ENCODE peak calls at places on chromosomes 7 and 10, in six cellular contexts. Z, R, O, L, Q and I are unnamed samples.

GRCh38 chr10:11875183-11875498 is 52.0 kb downstream of the PROSER2 start:
- DNase-seq in Q (no peak), L (peak), Z (no peak), O (no peak), R (no peak), I (no peak)

GRCh38 chr7:96122746-96123145 is 199.2 kb downstream of the SLC25A13 start:
- DNase-seq in Z (no peak), L (no peak), O (no peak), R (no peak), Q (no peak), I (no peak)

GRCh38 chr7:142954680-142955268 is 7.4 kb downstream of the KEL start:
- DNase-seq in Q (peak), L (no peak), Z (no peak), R (peak), O (no peak), I (no peak)

GRCh38 chr7:4037308-4037707 is 644.8 kb upstream of the FOXK1 start:
- DNase-seq in Z (no peak), R (no peak), Q (no peak), L (no peak), O (no peak), I (no peak)

GRCh38 chr10:18401416-18402195 is 249.8 kb downstream of the NSUN6 start:
- DNase-seq in O (no peak), Z (no peak), Q (no peak), R (no peak), L (no peak), I (no peak)

GRCh38 chr10:74932648-74933047 is 106.2 kb downstream of the KAT6B start:
- DNase-seq in Z (peak), Q (no peak), O (no peak), L (no peak), R (no peak), I (no peak)

GRCh38 chr7:151139071-151139521 is 28.4 kb downstream of the GBX1 start:
- DNase-seq in Q (no peak), L (no peak), R (no peak), Z (no peak), O (no peak), I (no peak)

GRCh38 chr10:48614481-48615383 is 9.9 kb upstream of the ARHGAP22 start:
- DNase-seq in Z (no peak), L (peak), R (no peak), O (no peak), Q (no peak), I (no peak)

GRCh38 chr7:117993377-117994003 is 120.2 kb upstream of the CTTNBP2 start:
- DNase-seq in Q (peak), O (peak), L (peak), R (peak), Z (no peak), I (peak)

GRCh38 chr10:129601737-129602136 is 134.7 kb downstream of the MGMT start:
- DNase-seq in Z (no peak), L (no peak), Q (no peak), R (no peak), O (no peak), I (no peak)

GRCh38 chr10:78742730-78743615 is 325.8 kb upstream of the ZMIZ1 start:
- DNase-seq in R (peak), O (no peak), Q (peak), L (peak), Z (peak), I (no peak)

GRCh38 chr7:5694221-5694754 is 87.2 kb downstream of the RNF216 start:
- DNase-seq in Z (no peak), L (peak), Q (no peak), R (no peak), O (no peak), I (no peak)

GRCh38 chr10:33746878-33747277 is 412.4 kb upstream of the NRP1 start:
- DNase-seq in Q (no peak), O (no peak), R (no peak), L (peak), Z (no peak), I (no peak)

GRCh38 chr10:95295031-95295755 is 4.4 kb upstream of the PDLIM1 start:
- DNase-seq in Z (peak), R (peak), O (peak), L (peak), Q (peak), I (peak)

GRCh38 chr7:90587766-90588165 is 8.4 kb upstream of the CDK14 start:
- DNase-seq in O (no peak), L (no peak), Q (no peak), Z (no peak), R (no peak), I (no peak)

GRCh38 chr10:132363921-132364593 is 32.1 kb downstream of the LRRC27 start:
- DNase-seq in L (no peak), R (peak), Z (no peak), O (no peak), Q (no peak), I (no peak)

GRCh38 chr7:46589282-46589681 is 668.2 kb upstream of the IGFBP3 start:
- DNase-seq in Q (no peak), L (peak), R (no peak), Z (no peak), O (no peak), I (no peak)

GRCh38 chr10:32350811-32351342 is 3.9 kb upstream of the EPC1 start:
- DNase-seq in Q (peak), Z (no peak), L (no peak), O (no peak), R (peak), I (no peak)

GRCh38 chr7:129438839-129439640 is 4.8 kb downstream of the STRIP2 start:
- DNase-seq in R (peak), L (peak), O (no peak), Z (no peak), Q (no peak), I (peak)
- TF ChIP-seq CTCF in R (no peak), L (no peak), O (no peak), Z (no peak), Q (no peak), I (no peak)

GRCh38 chr10:59720377-59720776 is 10.7 kb upstream of the SLC16A9 start:
- DNase-seq in Q (no peak), Z (no peak), O (no peak), R (no peak), L (no peak), I (no peak)

GRCh38 chr10:59718246-59718645 is 8.6 kb upstream of the SLC16A9 start:
- DNase-seq in Z (no peak), R (no peak), O (no peak), L (no peak), Q (no peak), I (no peak)

GRCh38 chr10:59724098-59724938 is 14.7 kb upstream of the SLC16A9 start:
- DNase-seq in L (no peak), O (no peak), Z (no peak), Q (no peak), R (no peak), I (no peak)

GRCh38 chr10:59719374-59719773 is 9.7 kb upstream of the SLC16A9 start:
- DNase-seq in O (no peak), Z (no peak), L (no peak), Q (no peak), R (no peak), I (no peak)
- TF ChIP-seq CTCF in O (peak), Z (no peak), L (no peak), Q (peak), R (peak), I (no peak)

DNA sequence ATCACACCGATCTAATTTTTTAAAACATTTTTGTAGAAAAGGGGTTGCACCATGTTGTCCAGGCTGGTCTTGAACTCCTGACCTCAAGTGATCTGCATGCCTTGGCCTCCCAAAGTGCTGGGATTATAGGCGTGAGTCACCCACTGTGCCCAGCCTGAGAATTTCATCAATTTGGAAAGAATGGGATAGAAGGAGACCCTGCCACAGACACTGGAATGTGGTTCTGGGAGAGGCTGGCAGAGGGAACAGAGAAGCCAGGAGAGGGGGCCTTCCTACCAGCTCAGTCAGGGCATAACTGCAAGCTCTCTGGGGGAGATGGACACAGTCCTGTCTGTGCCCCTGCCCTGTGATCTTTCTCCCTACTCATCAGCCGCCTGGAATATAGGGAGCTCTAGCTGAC is 42.1 kb upstream of the MKRN1 start:
- DNase-seq in R (no peak), Z (no peak), L (no peak), O (no peak), Q (no peak), I (no peak)
- TF ChIP-seq CTCF in R (no peak), Z (no peak), L (no peak), O (no peak), Q (no peak), I (no peak)

GRCh38 chr10:35613597-35614226 is 8.6 kb downstream of the GJD4 start:
- DNase-seq in Q (no peak), Z (no peak), R (peak), L (peak), O (no peak), I (no peak)
- TF ChIP-seq CTCF in Q (peak), Z (no peak), R (no peak), L (peak), O (peak), I (peak)

GRCh38 chr10:77175631-77176222 is 461.9 kb downstream of the KCNMA1 start:
- DNase-seq in R (peak), L (no peak), O (no peak), Z (no peak), Q (no peak), I (no peak)

GRCh38 chr10:77177589-77177988 is 460.0 kb downstream of the KCNMA1 start:
- DNase-seq in Q (no peak), Z (no peak), R (no peak), O (no peak), L (no peak), I (no peak)

GRCh38 chr10:77176224-77176623 is 461.4 kb downstream of the KCNMA1 start:
- DNase-seq in R (peak), O (no peak), Z (no peak), L (no peak), Q (peak), I (no peak)

GRCh38 chr10:77179015-77179695 is 458.5 kb downstream of the KCNMA1 start:
- DNase-seq in R (no peak), L (peak), Z (no peak), O (no peak), Q (no peak), I (no peak)

DNA sequence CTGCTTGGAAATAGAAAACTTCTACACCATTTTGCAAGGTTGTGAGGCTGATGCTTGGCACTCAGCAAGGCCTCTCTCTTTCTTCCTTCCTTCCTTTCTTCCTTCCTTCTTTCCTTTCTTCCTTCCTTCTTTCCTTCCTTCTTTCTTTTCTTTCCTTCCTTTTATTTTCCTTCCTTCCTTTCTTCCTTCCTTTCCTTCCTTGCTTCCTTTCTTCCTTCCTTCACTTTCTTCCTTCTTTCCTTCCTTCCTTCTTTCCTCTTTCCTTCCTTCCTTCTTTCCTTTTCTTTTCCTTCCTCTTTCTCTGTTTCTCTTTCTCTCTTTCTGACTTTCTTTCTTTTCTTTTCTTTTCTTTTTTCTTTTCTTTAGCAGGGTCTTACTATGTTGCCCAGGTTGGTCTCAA is 460.4 kb downstream of the KCNMA1 start:
- DNase-seq in O (no peak), Z (no peak), L (no peak), R (no peak), Q (no peak), I (no peak)
- TF ChIP-seq CTCF in O (no peak), Z (no peak), L (no peak), R (no peak), Q (no peak), I (no peak)